ENCODE peak calls at places on chromosomes 13 and 19, in six cellular contexts. One of them, this sample, is unnamed.

GRCh38 chr13:89324582-89324981 is 1653.4 kb downstream of the SLITRK5 start:
- DNase-seq in left ventricle myocardium inferior: no peak
- DNase-seq in astrocyte of the cerebellum: no peak
- DNase-seq in posterior cingulate gyrus: no peak
- DNase-seq in colonic mucosa: no peak
- DNase-seq in ACHN: no peak
- DNase-seq in this sample: no peak

GRCh38 chr13:109698779-109699178 is 87.6 kb downstream of the IRS2 start:
- DNase-seq in left ventricle myocardium inferior: no peak
- DNase-seq in astrocyte of the cerebellum: peak; percentile 73
- DNase-seq in posterior cingulate gyrus: no peak
- DNase-seq in colonic mucosa: no peak
- DNase-seq in ACHN: no peak
- DNase-seq in this sample: no peak

GRCh38 chr13:106182404-106182803 is 353.1 kb downstream of the EFNB2 start:
- DNase-seq in left ventricle myocardium inferior: no peak
- DNase-seq in astrocyte of the cerebellum: peak; percentile 82
- DNase-seq in posterior cingulate gyrus: no peak
- DNase-seq in colonic mucosa: peak; percentile 34
- DNase-seq in ACHN: peak; percentile 43
- DNase-seq in this sample: no peak

GRCh38 chr19:6484831-6485230 is 3.2 kb upstream of the DENND1C start:
- DNase-seq in left ventricle myocardium inferior: no peak
- DNase-seq in astrocyte of the cerebellum: no peak
- DNase-seq in posterior cingulate gyrus: no peak
- DNase-seq in colonic mucosa: no peak
- DNase-seq in ACHN: no peak
- DNase-seq in this sample: no peak

GRCh38 chr19:45506246-45506990 is 861 bp upstream of the VASP start:
- DNase-seq in left ventricle myocardium inferior: peak; percentile 97
- DNase-seq in astrocyte of the cerebellum: peak; percentile 66
- DNase-seq in posterior cingulate gyrus: peak; percentile 86
- DNase-seq in colonic mucosa: peak; percentile 98
- DNase-seq in ACHN: peak; percentile 90
- DNase-seq in this sample: peak; percentile 96

GRCh38 chr19:13350761-13351160 is 155.5 kb downstream of the CACNA1A start:
- DNase-seq in left ventricle myocardium inferior: no peak
- DNase-seq in astrocyte of the cerebellum: no peak
- DNase-seq in posterior cingulate gyrus: no peak
- DNase-seq in colonic mucosa: no peak
- DNase-seq in ACHN: no peak
- DNase-seq in this sample: no peak

GRCh38 chr13:70893832-70894231 is 785.6 kb upstream of the KLHL1 start:
- DNase-seq in left ventricle myocardium inferior: no peak
- DNase-seq in astrocyte of the cerebellum: peak; percentile 6
- DNase-seq in posterior cingulate gyrus: no peak
- DNase-seq in colonic mucosa: no peak
- DNase-seq in ACHN: no peak
- DNase-seq in this sample: no peak

GRCh38 chr13:21822029-21822428 is 151.2 kb downstream of the FGF9 start:
- DNase-seq in left ventricle myocardium inferior: no peak
- DNase-seq in astrocyte of the cerebellum: no peak
- DNase-seq in posterior cingulate gyrus: no peak
- DNase-seq in colonic mucosa: no peak
- DNase-seq in ACHN: no peak
- DNase-seq in this sample: no peak

GRCh38 chr13:104773775-104774174 is 1707.6 kb upstream of the SLC10A2 start:
- DNase-seq in left ventricle myocardium inferior: no peak
- DNase-seq in astrocyte of the cerebellum: peak; percentile 49
- DNase-seq in posterior cingulate gyrus: no peak
- DNase-seq in colonic mucosa: no peak
- DNase-seq in ACHN: peak; percentile 55
- DNase-seq in this sample: peak; percentile 27

GRCh38 chr13:63117710-63118109 is 1702.1 kb upstream of the PCDH20 start:
- DNase-seq in left ventricle myocardium inferior: no peak
- DNase-seq in astrocyte of the cerebellum: no peak
- DNase-seq in posterior cingulate gyrus: no peak
- DNase-seq in colonic mucosa: no peak
- DNase-seq in ACHN: no peak
- DNase-seq in this sample: no peak

GRCh38 chr19:16585808-16586476 is 13.7 kb upstream of the SLC35E1 start:
- DNase-seq in left ventricle myocardium inferior: no peak
- DNase-seq in astrocyte of the cerebellum: no peak
- DNase-seq in posterior cingulate gyrus: no peak
- DNase-seq in colonic mucosa: peak; percentile 39
- DNase-seq in ACHN: no peak
- DNase-seq in this sample: no peak

GRCh38 chr19:6108721-6109633 is 1.3 kb downstream of the RFX2 start:
- DNase-seq in left ventricle myocardium inferior: peak; percentile 63
- DNase-seq in astrocyte of the cerebellum: no peak
- DNase-seq in posterior cingulate gyrus: no peak
- DNase-seq in colonic mucosa: peak; percentile 64
- DNase-seq in ACHN: peak; percentile 37
- DNase-seq in this sample: no peak

GRCh38 chr19:512548-513365 is 5.5 kb downstream of the TPGS1 start:
- DNase-seq in left ventricle myocardium inferior: no peak
- DNase-seq in astrocyte of the cerebellum: no peak
- DNase-seq in posterior cingulate gyrus: no peak
- DNase-seq in colonic mucosa: no peak
- DNase-seq in ACHN: no peak
- DNase-seq in this sample: no peak

GRCh38 chr13:43830481-43830873 is 43.7 kb upstream of the ENOX1 start:
- DNase-seq in left ventricle myocardium inferior: no peak
- DNase-seq in astrocyte of the cerebellum: no peak
- DNase-seq in posterior cingulate gyrus: no peak
- DNase-seq in colonic mucosa: no peak
- DNase-seq in ACHN: no peak
- DNase-seq in this sample: no peak

GRCh38 chr19:52535831-52536800 is 8.6 kb downstream of the ZNF808 start:
- DNase-seq in left ventricle myocardium inferior: peak; percentile 94
- DNase-seq in astrocyte of the cerebellum: peak; percentile 12
- DNase-seq in posterior cingulate gyrus: peak; percentile 37
- DNase-seq in colonic mucosa: peak; percentile 72
- DNase-seq in ACHN: no peak
- DNase-seq in this sample: peak; percentile 49

GRCh38 chr19:8210660-8211101 is 1.5 kb downstream of the CERS4 start:
- DNase-seq in left ventricle myocardium inferior: no peak
- DNase-seq in astrocyte of the cerebellum: no peak
- DNase-seq in posterior cingulate gyrus: no peak
- DNase-seq in colonic mucosa: no peak
- DNase-seq in ACHN: no peak
- DNase-seq in this sample: no peak

GRCh38 chr19:47608908-47609879 is at the start of gene BICRA:
- DNase-seq in left ventricle myocardium inferior: peak; percentile 86
- DNase-seq in astrocyte of the cerebellum: peak; percentile 55
- DNase-seq in posterior cingulate gyrus: peak; percentile 57
- DNase-seq in colonic mucosa: peak; percentile 74
- DNase-seq in ACHN: peak; percentile 78
- DNase-seq in this sample: peak; percentile 82

GRCh38 chr19:3124630-3125029 is 11.2 kb upstream of the GNA15 start:
- DNase-seq in left ventricle myocardium inferior: no peak
- DNase-seq in astrocyte of the cerebellum: no peak
- DNase-seq in posterior cingulate gyrus: no peak
- DNase-seq in colonic mucosa: no peak
- DNase-seq in ACHN: no peak
- DNase-seq in this sample: no peak

GRCh38 chr19:35207391-35207871 is 21.1 kb downstream of the FAM187B start:
- DNase-seq in left ventricle myocardium inferior: no peak
- DNase-seq in astrocyte of the cerebellum: no peak
- DNase-seq in posterior cingulate gyrus: no peak
- DNase-seq in colonic mucosa: peak; percentile 4
- DNase-seq in ACHN: no peak
- DNase-seq in this sample: no peak